ENCODE peak calls at places on chromosome 10, in five cellular contexts. Z is IMR-90, B is OCI-LY7, A is AG04449, M is psoas muscle. L is an unnamed sample.

GRCh38 chr10:78931333-78932083 is 137.3 kb upstream of the ZMIZ1 start:
- DNase-seq in A (peak), Z (peak), M (peak), B (no peak), L (peak)

GRCh38 chr10:76411719-76412435 is 980.5 kb downstream of the LRMDA start:
- DNase-seq in M (peak), B (no peak), Z (no peak), A (no peak), L (peak)

GRCh38 chr10:59148701-59149100 is 27.7 kb upstream of the PHYHIPL start:
- DNase-seq in M (no peak), A (no peak), Z (no peak), B (no peak), L (no peak)

GRCh38 chr10:126387931-126388911 is at the start of gene ADAM12:
- DNase-seq in B (no peak), Z (peak), M (peak), A (no peak), L (peak)

GRCh38 chr10:84665883-84666463 is 337.6 kb downstream of the CCSER2 start:
- DNase-seq in M (no peak), Z (no peak), B (peak), A (no peak), L (no peak)

GRCh38 chr10:29846881-29847280 is 212.1 kb upstream of the SVIL start:
- DNase-seq in B (no peak), Z (no peak), M (no peak), A (no peak), L (no peak)

GRCh38 chr10:5547934-5548660 is 23.3 kb downstream of the CALML3 start:
- DNase-seq in B (no peak), Z (no peak), A (no peak), M (peak), L (peak)

GRCh38 chr10:96840841-96841518 is 8.9 kb downstream of the LCOR start:
- DNase-seq in A (no peak), Z (peak), M (no peak), B (no peak), L (peak)

GRCh38 chr10:96833220-96834001 is 1.3 kb downstream of the LCOR start:
- DNase-seq in B (peak), A (no peak), Z (peak), M (peak), L (peak)

GRCh38 chr10:97715259-97715874 is 1.8 kb downstream of the MARVELD1 start:
- DNase-seq in B (no peak), M (no peak), A (no peak), Z (no peak), L (no peak)

GRCh38 chr10:101007099-101007711 is 7.6 kb downstream of the LZTS2 start:
- DNase-seq in B (no peak), M (no peak), A (no peak), Z (peak), L (no peak)

GRCh38 chr10:70656489-70656888 is 15.8 kb upstream of the ADAMTS14 start:
- DNase-seq in A (peak), M (peak), B (no peak), Z (peak), L (peak)

GRCh38 chr10:118041316-118041715 is 5.4 kb downstream of the RAB11FIP2 start:
- DNase-seq in Z (peak), A (peak), M (no peak), B (no peak), L (peak)

GRCh38 chr10:7409732-7410168 is 1.1 kb downstream of the SFMBT2 start:
- DNase-seq in B (no peak), M (no peak), A (no peak), Z (no peak), L (no peak)

GRCh38 chr10:391849-392704 is 256.8 kb downstream of the ZMYND11 start:
- DNase-seq in M (no peak), B (no peak), Z (no peak), A (no peak), L (no peak)

GRCh38 chr10:73953665-73954064 is 42.7 kb downstream of the PLAU start:
- DNase-seq in Z (no peak), A (no peak), M (no peak), B (no peak), L (peak)

GRCh38 chr10:77577666-77578229 is 59.9 kb downstream of the KCNMA1 start:
- DNase-seq in A (no peak), M (no peak), Z (no peak), B (no peak), L (no peak)

GRCh38 chr10:74047304-74047703 is 49.4 kb downstream of the VCL start:
- DNase-seq in A (peak), M (no peak), B (no peak), Z (peak), L (peak)

GRCh38 chr10:91076991-91077548 is 143.4 kb upstream of the PCGF5 start:
- DNase-seq in M (no peak), A (no peak), B (no peak), Z (no peak), L (no peak)

GRCh38 chr10:412109-412508 is 276.9 kb downstream of the ZMYND11 start:
- DNase-seq in B (no peak), M (no peak), Z (no peak), A (no peak), L (no peak)

GRCh38 chr10:76885815-76886214 is 751.8 kb downstream of the KCNMA1 start:
- DNase-seq in M (no peak), A (no peak), B (no peak), Z (no peak), L (no peak)

GRCh38 chr10:89327803-89328441 is at the start of gene IFIT3:
- DNase-seq in B (no peak), M (peak), Z (peak), A (peak), L (peak)
- H3K4me3 ChIP-seq in B (no peak), M (peak), Z (peak), A (peak), L (peak)

DNA sequence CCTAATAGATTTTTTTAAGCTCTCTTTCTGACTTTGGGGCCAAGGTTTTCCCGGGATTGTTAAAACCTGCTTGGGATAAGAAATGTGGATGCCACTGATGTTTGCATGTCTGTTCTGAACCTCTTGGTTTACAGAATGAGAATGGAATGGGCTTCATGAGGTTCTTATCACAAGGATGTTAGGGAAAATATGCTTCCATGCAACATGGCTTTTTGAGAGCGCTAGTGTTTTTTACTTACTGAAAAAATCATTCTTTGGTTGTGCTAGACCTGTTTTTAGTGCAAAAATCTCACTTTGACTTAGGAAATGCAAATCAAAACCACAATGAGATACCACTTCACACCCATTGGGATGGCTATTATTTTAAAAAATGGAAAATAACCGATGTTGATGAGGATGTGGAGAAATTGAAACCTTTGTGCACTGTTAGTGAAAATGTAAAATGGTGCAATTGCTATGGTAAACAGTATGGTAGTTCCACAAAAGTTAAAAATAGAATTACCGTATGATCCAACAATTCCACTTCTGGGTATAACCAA is 38.8 kb downstream of the TSPAN14 start:
- DNase-seq in Z (peak), B (no peak), A (no peak), M (no peak), L (no peak)
- H3K4me3 ChIP-seq in Z (no peak), B (no peak), A (no peak), M (no peak), L (no peak)

DNA sequence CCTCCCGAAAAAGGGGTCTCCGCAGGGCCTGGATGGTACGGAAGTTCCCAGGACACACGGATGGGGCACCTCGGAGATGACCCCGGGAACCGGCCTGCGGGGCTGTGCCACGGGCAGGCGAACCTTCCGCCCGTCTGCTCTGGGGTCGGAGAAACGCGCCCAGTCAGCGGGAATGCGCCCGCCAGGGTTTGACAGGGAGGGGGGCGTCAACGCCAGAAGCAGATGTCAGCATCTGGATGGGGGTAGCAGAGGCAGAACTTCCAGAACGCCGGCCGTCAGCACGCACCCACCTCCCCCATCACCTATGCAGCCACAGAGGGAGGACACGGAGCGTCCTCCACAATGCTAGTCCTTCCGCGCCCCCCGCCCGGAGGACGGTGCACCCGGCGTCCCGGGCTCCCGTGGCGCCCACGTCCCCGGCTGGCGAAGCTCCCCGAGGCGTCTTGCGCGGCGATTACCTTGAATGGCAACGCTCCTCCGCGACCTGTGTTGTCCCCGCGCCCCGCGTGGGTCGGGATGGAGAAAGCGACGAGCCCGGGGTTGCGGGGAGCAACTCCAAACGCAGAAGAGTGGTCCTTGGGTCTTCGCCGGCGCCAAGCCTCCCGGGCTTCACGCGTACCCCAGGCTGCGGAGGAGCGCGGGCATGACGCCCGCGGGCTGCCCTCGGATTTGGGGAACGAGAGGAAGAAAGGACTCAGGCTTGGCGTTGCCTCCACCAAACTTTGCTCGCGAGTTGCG is 571 bp downstream of the FGFR2 start:
- DNase-seq in M (peak), B (no peak), A (no peak), Z (no peak), L (peak)
- H3K4me3 ChIP-seq in M (peak), B (no peak), A (peak), Z (no peak), L (no peak)

GRCh38 chr10:114043532-114044250 is at the start of gene ADRB1:
- DNase-seq in A (no peak), B (peak), M (peak), Z (peak), L (peak)

GRCh38 chr10:114044251-114045070 is 795 bp downstream of the ADRB1 start:
- DNase-seq in Z (no peak), A (no peak), B (no peak), M (no peak), L (no peak)

GRCh38 chr10:114045071-114045737 is 1.5 kb downstream of the ADRB1 start:
- DNase-seq in M (peak), A (no peak), B (no peak), Z (no peak), L (no peak)

GRCh38 chr10:114041166-114041565 is 2.5 kb upstream of the ADRB1 start:
- DNase-seq in A (no peak), M (no peak), Z (no peak), B (no peak), L (no peak)

GRCh38 chr10:114042895-114043531 is 653 bp upstream of the ADRB1 start:
- DNase-seq in B (peak), A (no peak), M (peak), Z (peak), L (peak)
- H3K4me3 ChIP-seq in B (peak), A (peak), M (peak), Z (no peak), L (peak)

GRCh38 chr10:44864042-44864436 is 47.1 kb upstream of the TMEM72 start:
- DNase-seq in Z (no peak), A (no peak), M (no peak), B (no peak), L (no peak)

GRCh38 chr10:44863344-44864041 is 47.6 kb upstream of the TMEM72 start:
- DNase-seq in M (no peak), Z (no peak), A (no peak), B (no peak), L (no peak)

GRCh38 chr10:44862917-44863316 is 48.2 kb upstream of the TMEM72 start:
- DNase-seq in B (no peak), Z (no peak), M (no peak), A (no peak), L (no peak)

GRCh38 chr10:44864637-44865288 is 46.4 kb upstream of the TMEM72 start:
- DNase-seq in Z (peak), A (no peak), M (peak), B (peak), L (peak)

DNA sequence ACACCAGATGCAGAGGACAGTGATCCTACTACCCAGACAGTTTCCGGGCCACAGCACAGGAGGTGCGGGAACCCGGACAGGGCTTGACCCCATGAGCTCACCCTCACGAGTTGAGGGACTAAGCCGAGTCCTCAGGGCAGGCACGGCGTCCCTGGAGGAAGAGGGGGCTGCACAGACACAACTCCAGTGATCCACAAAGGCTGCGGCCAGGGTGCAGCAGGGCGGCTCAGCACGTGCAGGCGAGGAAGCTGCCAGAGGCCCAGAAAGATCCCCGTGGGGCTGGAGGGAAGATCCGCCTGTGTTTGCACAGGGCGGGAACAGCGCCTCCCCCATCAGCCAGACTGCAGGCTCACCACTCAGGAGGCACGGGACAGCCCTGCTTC is 45.9 kb upstream of the TMEM72 start:
- DNase-seq in Z (no peak), A (no peak), B (no peak), M (peak), L (no peak)
- H3K4me3 ChIP-seq in Z (no peak), A (no peak), B (no peak), M (peak), L (peak)

DNA sequence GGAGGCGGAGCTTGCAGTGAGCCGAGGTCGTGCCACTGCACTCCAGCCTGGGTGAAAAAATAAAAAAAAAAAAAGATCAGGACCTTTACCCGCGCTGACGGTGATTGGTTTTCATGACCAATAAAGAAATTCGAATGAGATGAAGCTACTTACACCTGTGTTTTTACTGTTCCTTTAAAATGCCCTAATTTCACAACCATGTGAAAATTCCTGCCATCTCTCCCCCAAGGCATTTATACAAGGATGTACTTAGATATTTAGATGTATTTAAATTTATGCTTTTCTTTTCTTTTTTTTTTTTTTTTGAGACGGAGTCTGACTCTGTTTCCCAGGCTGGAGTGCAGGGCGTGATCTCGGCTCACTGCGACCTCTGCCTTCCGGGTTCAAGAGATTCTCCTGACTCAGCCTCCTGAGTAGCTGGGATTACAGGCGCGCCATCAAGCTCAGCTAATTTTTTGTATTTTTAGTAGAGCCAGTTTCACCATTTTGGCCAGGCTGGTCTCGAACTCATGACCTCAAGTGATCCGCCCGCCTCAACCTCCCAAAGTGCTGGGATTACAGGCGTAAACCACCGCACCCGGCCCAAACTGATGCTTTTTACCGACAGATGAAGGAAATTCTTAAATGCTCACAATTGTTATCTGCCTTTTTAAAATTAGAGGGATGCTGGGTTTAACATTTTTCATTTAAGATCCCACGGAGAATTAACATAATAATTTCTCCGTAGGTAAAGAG is 3.1 kb upstream of the PHYH start:
- DNase-seq in A (no peak), M (no peak), B (no peak), Z (no peak), L (no peak)
- H3K4me3 ChIP-seq in A (no peak), M (peak), B (peak), Z (no peak), L (no peak)

L was measured in cardiac fibroblast.